ENCODE peak calls at places on chromosomes 1 and 21, in ten cellular contexts. R is spleen; L is HL-60; T is mammary epithelial cell; A is brain microvascular endothelial cell; P is caudate nucleus; X is iPS DF 6.9; O is tibial nerve; N is CD8-positive, alpha-beta memory T cell; G is foreskin keratinocyte. K is an unnamed sample.

GRCh38 chr1:1275836-1276235 is 2.2 kb upstream of the UBE2J2 start:
- DNase-seq in A (peak; percentile 34), L (no peak), O (no peak), G (no peak), P (no peak), N (no peak), T (no peak), X (no peak), R (no peak), K (no peak)

GRCh38 chr1:183270541-183271141 is 84.6 kb downstream of the LAMC2 start:
- DNase-seq in G (no peak), T (no peak), R (peak; percentile 14), N (no peak), L (no peak), A (peak; percentile 71), P (no peak), X (no peak), O (no peak), K (no peak)

GRCh38 chr1:211897011-211897410 is 66.4 kb upstream of the LPGAT1 start:
- DNase-seq in T (no peak), P (no peak), L (no peak), O (no peak), N (no peak), X (no peak), G (no peak), R (no peak), A (peak; percentile 2), K (no peak)

GRCh38 chr1:233406339-233406960 is 78.9 kb downstream of the MAP3K21 start:
- DNase-seq in G (no peak), L (no peak), R (no peak), P (no peak), O (no peak), X (no peak), A (no peak), T (no peak), N (no peak), K (no peak)

GRCh38 chr1:241702436-241702835 is 50.4 kb downstream of the WDR64 start:
- DNase-seq in P (no peak), G (peak; percentile 58), A (no peak), R (no peak), O (no peak), X (no peak), L (no peak), N (no peak), T (peak; percentile 73), K (peak; percentile 66)

GRCh38 chr1:103327054-103327719 is 198.3 kb upstream of the RNPC3 start:
- DNase-seq in T (no peak), P (no peak), N (no peak), G (no peak), X (no peak), L (no peak), R (no peak), A (no peak), O (no peak), K (no peak)

GRCh38 chr21:32653326-32653901 is 41.2 kb upstream of the CFAP298 start:
- DNase-seq in O (no peak), P (no peak), N (peak; percentile 18), R (no peak), X (no peak), L (peak; percentile 7), T (peak; percentile 3), G (no peak), A (peak; percentile 2), K (no peak)

GRCh38 chr21:44428281-44428942 is 26.9 kb upstream of the LRRC3 start:
- DNase-seq in R (peak; percentile 75), T (peak; percentile 77), O (no peak), N (peak; percentile 61), P (no peak), G (no peak), A (no peak), X (peak; percentile 58), L (peak; percentile 54), K (peak; percentile 24)

GRCh38 chr1:53314606-53315005 is 13.3 kb downstream of the LRP8 start:
- DNase-seq in G (no peak), L (no peak), X (no peak), R (peak; percentile 41), P (no peak), A (no peak), N (no peak), O (no peak), T (no peak), K (no peak)

GRCh38 chr1:154568165-154568815 is 712 bp downstream of the CHRNB2 start:
- DNase-seq in N (no peak), A (no peak), X (no peak), R (no peak), T (no peak), P (no peak), L (no peak), O (no peak), G (no peak), K (no peak)

GRCh38 chr1:190837888-190838287 is 360.2 kb upstream of the BRINP3 start:
- DNase-seq in R (no peak), G (no peak), X (no peak), T (no peak), N (no peak), L (no peak), O (no peak), A (no peak), P (no peak), K (no peak)

GRCh38 chr1:217211484-217211883 is 419.4 kb downstream of the GPATCH2 start:
- DNase-seq in L (no peak), N (no peak), A (no peak), R (no peak), X (no peak), O (no peak), G (no peak), P (no peak), T (no peak), K (no peak)

GRCh38 chr21:32562426-32562825 is 22.9 kb downstream of the TCP10L start:
- DNase-seq in R (no peak), X (no peak), N (peak; percentile 21), L (no peak), P (no peak), A (peak; percentile 56), O (no peak), T (no peak), G (no peak), K (no peak)

GRCh38 chr1:190479028-190479427 is 1.4 kb upstream of the BRINP3 start:
- DNase-seq in N (no peak), T (no peak), X (no peak), A (no peak), P (no peak), G (no peak), L (no peak), O (no peak), R (no peak), K (no peak)

GRCh38 chr21:46569071-46569470 is 35.8 kb downstream of the S100B start:
- DNase-seq in X (no peak), O (no peak), N (no peak), R (no peak), G (no peak), P (no peak), A (no peak), T (peak; percentile 8), L (no peak), K (no peak)

GRCh38 chr1:209883341-209883971 is 54.6 kb upstream of the SYT14 start:
- DNase-seq in A (peak; percentile 81), L (no peak), T (peak; percentile 66), G (no peak), X (no peak), R (no peak), N (no peak), O (no peak), P (no peak), K (no peak)

GRCh38 chr1:200206761-200207160 is 179.3 kb downstream of the NR5A2 start:
- DNase-seq in G (no peak), N (no peak), T (peak; percentile 11), P (no peak), A (no peak), X (no peak), L (no peak), R (no peak), O (no peak), K (no peak)

GRCh38 chr1:63829349-63830327 is 55.8 kb downstream of the ROR1 start:
- DNase-seq in R (no peak), N (no peak), L (no peak), G (no peak), A (no peak), P (no peak), X (no peak), T (no peak), O (no peak), K (no peak)
- H3K27ac ChIP-seq in R (no peak overlapping the region), N (no peak overlapping the region), L (no peak overlapping the region), G (no peak overlapping the region), A (no peak overlapping the region), P (no peak overlapping the region), X (no peak overlapping the region), T (no peak overlapping the region), O (peak overlapping the region; percentile 66), K (no peak overlapping the region)

GRCh38 chr1:169741666-169742394 is 8.0 kb upstream of the SELE start:
- DNase-seq in A (peak; percentile 63), N (no peak), L (no peak), X (no peak), R (no peak), T (peak; percentile 11), P (no peak), O (no peak), G (no peak), K (no peak)
- H3K27ac ChIP-seq in A (no peak overlapping the region), N (no peak overlapping the region), L (no peak overlapping the region), X (no peak overlapping the region), R (no peak overlapping the region), T (no peak overlapping the region), P (no peak overlapping the region), O (no peak overlapping the region), G (no peak overlapping the region), K (no peak overlapping the region)

DNA sequence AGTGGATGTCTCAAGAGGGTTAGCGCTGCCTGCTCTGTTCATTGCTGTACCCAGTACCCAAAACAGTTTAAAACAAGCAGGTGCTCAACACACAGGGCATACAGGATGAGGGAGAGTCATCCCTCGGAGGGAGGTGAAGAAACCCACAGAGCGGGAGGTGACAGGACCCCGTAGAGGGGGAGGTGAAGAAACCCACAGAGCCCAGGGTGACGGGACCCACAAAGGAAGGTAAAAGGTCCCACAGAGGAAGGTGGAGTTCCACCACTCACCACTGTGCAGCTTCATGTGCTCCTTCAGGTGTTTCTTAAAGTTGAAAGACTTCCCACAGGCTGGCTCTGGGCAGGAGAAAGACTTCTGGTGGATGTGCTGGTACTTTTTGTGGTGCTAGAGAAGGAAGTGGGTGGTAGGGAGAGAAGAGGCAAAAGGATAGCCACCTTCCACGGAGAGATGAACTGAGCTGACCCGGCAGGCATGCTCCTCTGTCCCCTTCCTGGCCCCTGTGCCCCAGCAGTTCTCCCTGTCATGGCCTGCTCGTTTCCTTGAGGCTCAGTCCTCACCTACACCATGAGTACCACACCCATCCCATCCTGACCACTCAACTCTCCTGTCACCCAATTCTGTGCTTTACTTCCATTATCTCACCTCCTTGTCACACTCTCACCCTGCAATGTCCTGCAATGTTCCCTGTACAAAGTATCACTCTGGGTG is 5.1 kb downstream of the ZNF692 start:
- DNase-seq in X (no peak), G (no peak), O (no peak), T (no peak), R (peak; percentile 69), P (no peak), L (no peak), A (no peak), N (peak; percentile 51), K (no peak)
- H3K27ac ChIP-seq in X (no peak overlapping the region), G (no peak overlapping the region), O (no peak overlapping the region), T (no peak overlapping the region), R (no peak overlapping the region), P (no peak overlapping the region), L (no peak overlapping the region), A (no peak overlapping the region), N (no peak overlapping the region), K (no peak overlapping the region)

DNA sequence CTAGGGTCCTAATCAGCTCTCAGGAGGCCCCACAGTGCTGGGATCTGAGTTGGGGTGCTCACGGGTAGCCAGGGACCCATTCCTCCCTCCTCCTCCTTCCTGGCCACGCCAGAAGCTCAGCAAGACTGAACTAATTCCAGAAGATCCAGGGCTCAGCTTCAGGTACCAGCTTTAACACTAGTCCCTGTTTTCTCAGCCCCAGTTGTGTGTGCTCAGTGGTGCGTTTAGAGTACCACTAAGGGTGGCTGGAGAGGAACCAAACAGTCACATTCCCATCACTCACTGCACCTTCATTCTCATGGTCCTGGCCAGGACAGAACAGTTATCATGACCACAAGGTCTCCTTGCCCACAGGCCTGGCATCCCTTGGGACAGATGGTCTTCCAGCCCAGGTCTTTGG is 20.8 kb downstream of the PKP1 start:
- DNase-seq in L (no peak), G (no peak), A (no peak), P (no peak), N (no peak), R (no peak), X (no peak), O (no peak), T (no peak), K (no peak)
- H3K27ac ChIP-seq in L (no peak overlapping the region), G (no peak overlapping the region), A (no peak overlapping the region), P (no peak overlapping the region), N (no peak overlapping the region), R (no peak overlapping the region), X (no peak overlapping the region), O (no peak overlapping the region), T (peak overlapping the region; percentile 11), K (peak overlapping the region; percentile 93)